ENCODE peak calls at places on chromosomes 12 and 14, in six cellular contexts. H, Z, O, K, P and D are unnamed samples.

GRCh38 chr14:104144911-104145825 is 6.8 kb downstream of the KIF26A start:
- DNase-seq in H (peak; percentile 31), O (no peak), P (no peak), Z (no peak), K (no peak), D (peak; percentile 28)

GRCh38 chr12:54549774-54550451 is 512 bp downstream of the PDE1B start:
- DNase-seq in O (peak; percentile 18), Z (no peak), P (no peak), K (no peak), H (no peak), D (no peak)

GRCh38 chr12:112117685-112118084 is 7.7 kb upstream of the TRAFD1 start:
- DNase-seq in K (no peak), H (no peak), O (no peak), P (no peak), Z (peak; percentile 60), D (no peak)

GRCh38 chr12:90250766-90251165 is 542.1 kb upstream of the ATP2B1 start:
- DNase-seq in H (peak; percentile 19), P (no peak), K (no peak), Z (no peak), O (no peak), D (no peak)

GRCh38 chr12:93442411-93443340 is 929 bp upstream of the UBE2N start:
- DNase-seq in K (no peak), Z (no peak), H (no peak), O (peak; percentile 5), P (no peak), D (no peak)

GRCh38 chr14:53875337-53875897 is 81.2 kb downstream of the BMP4 start:
- DNase-seq in H (no peak), K (no peak), Z (no peak), O (no peak), P (no peak), D (no peak)

GRCh38 chr12:45191239-45191638 is 24.7 kb upstream of the ANO6 start:
- DNase-seq in Z (peak; percentile 24), K (no peak), P (no peak), O (peak; percentile 10), H (no peak), D (no peak)

GRCh38 chr12:52057958-52058576 is 6.8 kb downstream of the NR4A1 start:
- DNase-seq in P (no peak), Z (peak; percentile 54), K (no peak), H (no peak), O (no peak), D (no peak)

GRCh38 chr14:69242311-69243224 is 17.4 kb upstream of the GALNT16 start:
- DNase-seq in O (peak; percentile 79), Z (peak; percentile 69), P (peak; percentile 39), K (peak; percentile 23), H (no peak), D (peak; percentile 47)

GRCh38 chr14:77011226-77011762 is 17.2 kb downstream of the IRF2BPL start:
- DNase-seq in H (no peak), Z (no peak), O (no peak), P (no peak), K (no peak), D (no peak)

GRCh38 chr12:122123051-122123760 is 44.6 kb downstream of the MLXIP start:
- DNase-seq in K (peak; percentile 50), O (peak; percentile 71), Z (peak; percentile 76), P (peak; percentile 67), H (peak; percentile 67), D (peak; percentile 49)

GRCh38 chr12:98185606-98186005 is 329.8 kb upstream of the TMPO start:
- DNase-seq in P (no peak), O (no peak), H (no peak), Z (no peak), K (no peak), D (no peak)

GRCh38 chr12:14774944-14775651 is 28.2 kb downstream of the WBP11 start:
- DNase-seq in K (no peak), P (peak; percentile 51), Z (peak; percentile 36), O (no peak), H (peak; percentile 47), D (no peak)

GRCh38 chr12:89183985-89184435 is 168.3 kb downstream of the DUSP6 start:
- DNase-seq in H (peak; percentile 32), Z (peak; percentile 45), O (no peak), K (no peak), P (no peak), D (no peak)

GRCh38 chr14:34569750-34570149 is 30.2 kb upstream of the EAPP start:
- DNase-seq in P (no peak), H (no peak), Z (no peak), K (no peak), O (no peak), D (no peak)

GRCh38 chr14:31510222-31510621 is 22.4 kb upstream of the GPR33 start:
- DNase-seq in P (no peak), Z (peak; percentile 16), O (peak; percentile 56), H (no peak), K (no peak), D (no peak)

GRCh38 chr14:77988966-77989365 is 181.2 kb upstream of the NRXN3 start:
- DNase-seq in Z (peak; percentile 13), H (peak; percentile 82), O (no peak), K (peak; percentile 84), P (no peak), D (peak; percentile 85)

GRCh38 chr14:100067971-100068959 is 3.0 kb downstream of the EVL start:
- DNase-seq in H (peak; percentile 33), O (peak; percentile 65), P (peak; percentile 92), Z (no peak), K (no peak), D (no peak)

GRCh38 chr12:14399871-14400270 is 34.4 kb downstream of the ATF7IP start:
- DNase-seq in O (peak; percentile 64), H (no peak), Z (no peak), K (no peak), P (no peak), D (no peak)

GRCh38 chr14:99744199-99744872 is 48.9 kb upstream of the EML1 start:
- DNase-seq in Z (no peak), H (no peak), P (no peak), O (no peak), K (no peak), D (no peak)

GRCh38 chr14:100605706-100606686 is 18.8 kb upstream of the BEGAIN start:
- DNase-seq in K (no peak), H (peak; percentile 14), O (no peak), Z (no peak), P (no peak), D (peak; percentile 59)

GRCh38 chr12:102479099-102479887 is 1.1 kb downstream of the IGF1 start:
- DNase-seq in P (no peak), K (no peak), H (no peak), O (no peak), Z (no peak), D (no peak)

GRCh38 chr12:102480401-102480800 is at the start of gene IGF1:
- DNase-seq in O (no peak), P (no peak), Z (no peak), H (no peak), K (no peak), D (no peak)

GRCh38 chr12:102478416-102479098 is 1.8 kb downstream of the IGF1 start:
- DNase-seq in H (no peak), O (no peak), P (no peak), K (no peak), Z (no peak), D (no peak)

GRCh38 chr12:102481705-102482104 is 1.3 kb upstream of the IGF1 start:
- DNase-seq in K (no peak), H (no peak), O (no peak), P (no peak), Z (peak; percentile 13), D (no peak)

GRCh38 chr12:102479984-102480383 is 379 bp downstream of the IGF1 start:
- DNase-seq in H (no peak), Z (no peak), O (no peak), P (no peak), K (no peak), D (no peak)
- H3K27ac ChIP-seq in H (no peak overlapping the region), Z (no peak overlapping the region), O (no peak overlapping the region), P (no peak overlapping the region), K (no peak overlapping the region), D (peak overlapping the region; percentile 10)

DNA sequence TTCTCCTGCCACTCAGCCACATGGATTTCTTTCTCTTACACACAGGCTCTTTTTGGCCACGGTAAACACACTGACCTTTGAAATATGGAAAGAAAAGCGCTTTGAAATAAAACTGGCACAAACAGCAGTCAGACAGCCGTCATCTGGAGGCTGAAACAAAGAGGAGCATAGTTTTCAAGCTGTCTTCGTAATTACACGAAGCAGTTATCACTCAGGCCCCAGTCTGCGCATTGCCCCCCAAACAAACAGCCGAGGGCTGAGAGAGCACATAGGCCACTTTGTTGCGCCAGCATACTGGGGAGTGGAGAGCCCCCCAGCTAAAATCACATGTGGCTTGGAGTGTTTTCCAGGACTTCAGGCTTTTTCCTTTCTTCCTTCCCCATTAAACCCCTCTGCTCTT is 142.9 kb upstream of the BTG1 start:
- DNase-seq in Z (no peak), H (peak; percentile 31), K (no peak), P (no peak), O (no peak), D (no peak)
- H3K27ac ChIP-seq in Z (no peak overlapping the region), H (no peak overlapping the region), K (peak overlapping the region; percentile 31), P (no peak overlapping the region), O (no peak overlapping the region), D (no peak overlapping the region)

GRCh38 chr12:4701383-4701782 is 18.8 kb upstream of the GALNT8 start:
- DNase-seq in H (peak; percentile 48), K (no peak), Z (no peak), P (no peak), O (no peak), D (no peak)
- H3K27ac ChIP-seq in H (no peak overlapping the region), K (no peak overlapping the region), Z (no peak overlapping the region), P (no peak overlapping the region), O (no peak overlapping the region), D (no peak overlapping the region)

DNA sequence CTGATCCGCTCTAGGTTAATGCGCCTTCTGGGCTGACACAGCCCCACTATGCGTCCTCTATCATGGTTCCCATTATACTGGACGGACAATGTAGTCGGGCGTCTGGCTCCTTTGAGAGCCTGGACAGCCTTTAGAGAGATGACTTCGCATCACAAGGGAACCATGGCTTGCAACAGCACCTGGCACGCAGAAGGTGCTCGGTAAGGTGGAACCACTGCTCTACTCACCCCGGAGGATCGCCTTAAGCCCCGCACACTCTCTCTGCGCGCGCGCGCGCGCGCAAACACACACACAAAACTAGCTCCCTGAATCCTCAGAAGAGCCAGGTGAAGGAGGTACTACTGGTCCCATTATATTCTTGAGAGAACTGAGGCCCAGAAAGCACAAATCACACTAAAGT is 7.1 kb downstream of the MAP3K12 start:
- DNase-seq in O (no peak), H (no peak), P (no peak), K (no peak), Z (no peak), D (no peak)
- H3K27ac ChIP-seq in O (peak overlapping the region; percentile 85), H (no peak overlapping the region), P (peak overlapping the region; percentile 87), K (peak overlapping the region; percentile 85), Z (peak overlapping the region; percentile 91), D (peak overlapping the region; percentile 93)

DNA sequence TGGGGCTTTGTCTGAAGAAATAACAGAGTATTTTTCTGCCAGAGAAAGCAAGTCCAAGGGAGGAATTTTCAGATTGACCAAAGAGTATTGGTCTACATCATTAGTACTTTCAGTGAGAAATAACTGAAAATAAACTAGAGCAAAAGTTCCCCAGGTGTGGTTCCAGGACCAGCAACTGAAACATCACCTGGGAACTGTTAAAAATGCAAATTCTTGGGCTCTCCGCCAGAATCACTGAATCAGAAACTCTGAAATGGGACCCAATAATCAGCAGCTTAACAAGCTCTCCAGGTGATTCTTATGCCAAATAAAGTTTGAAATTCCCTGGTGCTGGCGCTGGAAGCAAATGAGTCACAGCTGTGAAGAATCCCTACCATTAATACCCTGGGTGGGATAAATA is 52.1 kb downstream of the EIF2S3B start:
- DNase-seq in K (no peak), O (peak; percentile 35), Z (no peak), H (no peak), P (no peak), D (no peak)
- H3K27ac ChIP-seq in K (no peak overlapping the region), O (no peak overlapping the region), Z (no peak overlapping the region), H (no peak overlapping the region), P (no peak overlapping the region), D (no peak overlapping the region)